ENCODE peak calls at places on chromosomes 13 and 19, in four cellular contexts. D, P, B and V are unnamed samples.

GRCh38 chr13:24671367-24672117 is 8.7 kb upstream of the ATP12A start:
- DNase-seq in D (no peak), P (peak; percentile 86), B (peak; percentile 57), V (peak; percentile 51)

GRCh38 chr19:39362682-39363657 is 20.7 kb downstream of the SAMD4B start:
- DNase-seq in D (no peak), P (no peak), B (no peak), V (no peak)

GRCh38 chr13:28657784-28658538 is 969 bp upstream of the POMP start:
- DNase-seq in D (no peak), P (no peak), B (no peak), V (no peak)

GRCh38 chr19:5070922-5071321 is 102.0 kb downstream of the KDM4B start:
- DNase-seq in D (no peak), P (no peak), B (no peak), V (no peak)

GRCh38 chr19:54458648-54459281 is 4.8 kb downstream of the LENG9 start:
- DNase-seq in D (no peak), P (no peak), B (no peak), V (no peak)

GRCh38 chr13:45441633-45442032 is 23.1 kb upstream of the COG3 start:
- DNase-seq in D (no peak), P (no peak), B (no peak), V (no peak)

GRCh38 chr19:1181606-1182005 is 7.5 kb upstream of the SBNO2 start:
- DNase-seq in D (no peak), P (no peak), B (no peak), V (no peak)

GRCh38 chr13:50376895-50377575 is 361.8 kb downstream of the KCNRG start:
- DNase-seq in D (no peak), P (no peak), B (no peak), V (no peak)

GRCh38 chr13:41452462-41452861 is 4.9 kb upstream of the RGCC start:
- DNase-seq in D (no peak), P (no peak), B (no peak), V (no peak)

GRCh38 chr13:81089758-81090157 is 748.8 kb upstream of the SPRY2 start:
- DNase-seq in D (no peak), P (no peak), B (no peak), V (no peak)

GRCh38 chr19:33819875-33820781 is 23.5 kb downstream of the KCTD15 start:
- DNase-seq in D (peak; percentile 84), P (peak; percentile 88), B (peak; percentile 56), V (no peak)

GRCh38 chr19:45340232-45340898 is at the start of gene KLC3:
- DNase-seq in D (no peak), P (no peak), B (no peak), V (no peak)

GRCh38 chr13:24921003-24921402 is 157.0 kb downstream of the RNF17 start:
- DNase-seq in D (no peak), P (no peak), B (no peak), V (no peak)

GRCh38 chr13:36126496-36126895 is 4.7 kb downstream of the DCLK1 start:
- DNase-seq in D (no peak), P (no peak), B (no peak), V (no peak)

GRCh38 chr19:52214241-52214640 is 24.4 kb downstream of the PPP2R1A start:
- DNase-seq in D (no peak), P (no peak), B (no peak), V (no peak)

GRCh38 chr19:282501-282900 is 8.7 kb downstream of the PLPP2 start:
- DNase-seq in D (no peak), P (no peak), B (no peak), V (no peak)

GRCh38 chr19:33373701-33374405 is at the start of gene CEBPG:
- DNase-seq in D (peak; percentile 64), P (peak; percentile 78), B (peak; percentile 56), V (no peak)

GRCh38 chr13:95956589-95957148 is 96.5 kb downstream of the UGGT2 start:
- DNase-seq in D (no peak), P (no peak), B (no peak), V (no peak)

GRCh38 chr19:13208131-13208963 is 58.1 kb downstream of the IER2 start:
- DNase-seq in D (no peak), P (peak; percentile 72), B (peak; percentile 65), V (no peak)

GRCh38 chr19:979318-979741 is 4.8 kb upstream of the WDR18 start:
- DNase-seq in D (no peak), P (no peak), B (no peak), V (no peak)

GRCh38 chr13:26719356-26719945 is 41.1 kb downstream of the GPR12 start:
- DNase-seq in D (no peak), P (no peak), B (no peak), V (no peak)

GRCh38 chr19:10864538-10864899 is 6.8 kb upstream of the CARM1 start:
- DNase-seq in D (peak; percentile 89), P (peak; percentile 91), B (peak; percentile 42), V (peak; percentile 57)

GRCh38 chr19:48341006-48341405 is 15.7 kb downstream of the EMP3 start:
- DNase-seq in D (no peak), P (no peak), B (no peak), V (no peak)

GRCh38 chr13:80341771-80342271 is 895 bp upstream of the SPRY2 start:
- DNase-seq in D (peak; percentile 51), P (peak; percentile 79), B (no peak), V (no peak)

GRCh38 chr19:41892173-41892902 is 9.4 kb downstream of the ARHGEF1 start:
- DNase-seq in D (no peak), P (no peak), B (no peak), V (no peak)

GRCh38 chr13:111958612-111959395 is 108.1 kb upstream of the SOX1 start:
- DNase-seq in D (no peak), P (no peak), B (no peak), V (no peak)

GRCh38 chr13:27549406-27549981 is 70.8 kb downstream of the LNX2 start:
- DNase-seq in D (no peak), P (no peak), B (no peak), V (no peak)

GRCh38 chr13:111325941-111326620 is 5.6 kb downstream of the TEX29 start:
- DNase-seq in D (no peak), P (no peak), B (no peak), V (no peak)

GRCh38 chr19:55147408-55148251 is 1.4 kb downstream of the TNNT1 start:
- DNase-seq in D (no peak), P (no peak), B (no peak), V (no peak)

GRCh38 chr13:33372251-33372919 is 86.8 kb upstream of the STARD13 start:
- DNase-seq in D (no peak), P (no peak), B (no peak), V (no peak)

GRCh38 chr13:33375421-33375820 is 89.9 kb upstream of the STARD13 start:
- DNase-seq in D (no peak), P (no peak), B (no peak), V (no peak)

GRCh38 chr13:33376212-33376611 is 90.7 kb upstream of the STARD13 start:
- DNase-seq in D (no peak), P (no peak), B (no peak), V (no peak)

GRCh38 chr13:33377825-33378224 is 92.3 kb upstream of the STARD13 start:
- DNase-seq in D (no peak), P (no peak), B (no peak), V (no peak)

DNA sequence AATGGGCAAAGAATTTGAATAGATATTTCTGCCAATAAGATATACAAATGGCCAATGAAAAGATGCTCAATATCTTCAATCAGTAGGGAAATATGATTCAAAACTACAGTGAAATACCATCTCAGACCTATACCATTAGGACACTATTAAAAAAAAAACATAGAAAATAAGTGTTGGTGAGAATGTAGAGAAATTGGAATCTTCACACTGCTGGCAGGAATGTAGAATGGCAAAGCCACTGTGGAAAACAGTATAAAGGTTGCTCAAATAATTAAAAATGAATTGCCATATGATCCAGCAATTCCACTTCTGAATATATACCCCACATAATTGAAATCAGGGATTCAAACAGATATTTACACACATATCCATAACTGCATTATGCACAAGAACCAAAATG is 88.1 kb upstream of the STARD13 start:
- DNase-seq in D (no peak), P (no peak), B (no peak), V (no peak)
- TF ChIP-seq CTCF in D (no peak), P (no peak), B (no peak), V (no peak)

GRCh38 chr13:32233062-32233461 is 82.1 kb downstream of the ZAR1L start:
- DNase-seq in D (no peak), P (no peak), B (no peak), V (no peak)

GRCh38 chr13:32228330-32229041 is 86.7 kb downstream of the ZAR1L start:
- DNase-seq in D (no peak), P (no peak), B (no peak), V (no peak)

GRCh38 chr13:32234914-32235313 is 80.2 kb downstream of the ZAR1L start:
- DNase-seq in D (no peak), P (no peak), B (no peak), V (no peak)

GRCh38 chr13:32229443-32229842 is 85.7 kb downstream of the ZAR1L start:
- DNase-seq in D (no peak), P (no peak), B (no peak), V (no peak)

DNA sequence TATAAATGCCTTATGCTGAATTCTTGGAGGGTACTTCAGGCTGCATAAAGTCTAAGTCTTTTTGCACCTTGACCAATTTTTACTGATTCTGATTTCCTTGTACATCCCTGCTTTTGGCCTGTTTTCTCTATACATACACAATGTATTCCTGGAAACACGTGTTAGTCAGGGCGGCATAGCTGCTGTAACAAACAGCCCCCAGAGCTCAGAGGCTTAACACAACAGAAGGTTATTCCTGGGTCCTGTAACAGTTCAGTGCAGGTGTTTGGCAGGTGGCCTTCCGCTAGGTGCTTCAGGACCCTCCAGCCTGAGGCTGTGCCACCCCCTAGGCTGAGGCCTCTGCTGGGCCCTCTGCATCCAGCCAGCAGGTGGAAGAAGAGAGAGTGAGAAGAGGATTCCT is 82.9 kb downstream of the ZAR1L start:
- DNase-seq in D (no peak), P (no peak), B (no peak), V (no peak)
- TF ChIP-seq CTCF in D (no peak), P (no peak), B (no peak), V (no peak)

GRCh38 chr19:43784981-43785808 is 4.4 kb upstream of the KCNN4 start:
- DNase-seq in D (no peak), P (no peak), B (peak; percentile 35), V (no peak)
- TF ChIP-seq CTCF in D (peak; percentile 95), P (peak; percentile 97), B (no peak), V (peak; percentile 100)

DNA sequence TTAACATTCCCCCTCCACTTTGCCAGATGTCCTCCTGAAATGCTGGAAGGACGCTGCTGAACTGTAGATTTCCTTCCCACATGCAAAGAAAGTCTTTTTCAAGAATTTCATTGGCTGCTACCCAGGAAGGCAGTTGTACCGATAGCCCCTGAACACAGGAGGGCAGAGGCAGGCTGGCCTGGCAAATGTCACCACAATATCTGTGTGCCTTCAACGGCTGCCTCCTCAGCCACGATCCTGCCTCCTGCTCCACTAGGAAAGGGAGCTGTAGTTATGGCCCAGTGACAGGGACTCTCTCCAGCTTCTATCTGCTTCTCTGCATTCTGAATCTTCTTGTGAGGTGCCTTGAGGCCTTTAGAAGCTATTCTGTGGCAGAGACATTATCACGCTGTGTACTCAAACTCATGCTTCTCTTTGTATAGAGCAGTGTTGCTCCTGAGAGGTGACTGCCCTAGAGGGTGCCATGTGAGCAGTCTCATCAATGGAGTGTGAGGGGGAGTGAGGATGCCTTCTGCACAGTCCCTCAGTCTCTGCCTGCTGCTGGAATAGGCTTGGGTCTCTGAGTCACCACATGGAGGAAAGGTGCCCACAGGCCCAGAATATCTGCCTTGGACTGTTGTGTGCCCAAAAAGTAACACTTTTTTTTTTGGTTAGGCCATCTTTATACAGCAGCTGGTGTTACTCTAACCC is 279.8 kb downstream of the DNAJC15 start:
- DNase-seq in D (peak; percentile 57), P (peak; percentile 80), B (peak; percentile 48), V (peak; percentile 52)
- TF ChIP-seq CTCF in D (peak; percentile 31), P (peak; percentile 43), B (peak; percentile 67), V (peak; percentile 64)